ENCODE peak calls at places on chromosomes 6 and 20, in five cellular contexts. One of them, this sample, is unnamed.
A peak's percentile ranks its signal among the peaks of the same experiment; 100 is the strongest.

GRCh38 chr20:38573381-38573780 is 7.6 kb upstream of the ADIG start:
- DNase-seq in RWPE1: no peak
- DNase-seq in caudate nucleus: peak; percentile 10
- DNase-seq in left ventricle myocardium inferior: no peak
- DNase-seq in CD8-positive, alpha-beta memory T cell: no peak
- DNase-seq in this sample: no peak

GRCh38 chr20:19212524-19213502 is at the start of gene SLC24A3:
- DNase-seq in left ventricle myocardium inferior: peak; percentile 70
- DNase-seq in caudate nucleus: peak; percentile 19
- DNase-seq in CD8-positive, alpha-beta memory T cell: no peak
- DNase-seq in RWPE1: peak; percentile 8
- DNase-seq in this sample: peak; percentile 67

GRCh38 chr20:1775117-1775516 is 117.5 kb upstream of the SIRPG start:
- DNase-seq in CD8-positive, alpha-beta memory T cell: no peak
- DNase-seq in left ventricle myocardium inferior: no peak
- DNase-seq in RWPE1: peak; percentile 17
- DNase-seq in caudate nucleus: no peak
- DNase-seq in this sample: no peak

GRCh38 chr6:4608361-4609115 is 167.7 kb upstream of the CDYL start:
- DNase-seq in RWPE1: no peak
- DNase-seq in CD8-positive, alpha-beta memory T cell: no peak
- DNase-seq in left ventricle myocardium inferior: no peak
- DNase-seq in caudate nucleus: peak; percentile 77
- DNase-seq in this sample: peak; percentile 91

GRCh38 chr20:23889775-23890187 is 10.2 kb upstream of the CST5 start:
- DNase-seq in caudate nucleus: no peak
- DNase-seq in left ventricle myocardium inferior: peak; percentile 28
- DNase-seq in CD8-positive, alpha-beta memory T cell: peak; percentile 78
- DNase-seq in RWPE1: peak; percentile 32
- DNase-seq in this sample: peak; percentile 52

GRCh38 chr6:113306552-113307145 is 550.5 kb upstream of the MARCKS start:
- DNase-seq in caudate nucleus: no peak
- DNase-seq in CD8-positive, alpha-beta memory T cell: peak; percentile 43
- DNase-seq in left ventricle myocardium inferior: peak; percentile 60
- DNase-seq in RWPE1: peak; percentile 23
- DNase-seq in this sample: no peak

GRCh38 chr20:36770680-36771079 is 2.9 kb downstream of the DSN1 start:
- DNase-seq in left ventricle myocardium inferior: no peak
- DNase-seq in caudate nucleus: no peak
- DNase-seq in CD8-positive, alpha-beta memory T cell: no peak
- DNase-seq in RWPE1: no peak
- DNase-seq in this sample: no peak

GRCh38 chr6:166646716-166647115 is 19.7 kb upstream of the RPS6KA2 start:
- DNase-seq in caudate nucleus: no peak
- DNase-seq in CD8-positive, alpha-beta memory T cell: no peak
- DNase-seq in RWPE1: no peak
- DNase-seq in left ventricle myocardium inferior: no peak
- DNase-seq in this sample: no peak

GRCh38 chr20:50320910-50321796 is 130.5 kb downstream of the CEBPB start:
- DNase-seq in caudate nucleus: no peak
- DNase-seq in CD8-positive, alpha-beta memory T cell: no peak
- DNase-seq in RWPE1: peak; percentile 100
- DNase-seq in left ventricle myocardium inferior: peak; percentile 85
- DNase-seq in this sample: no peak

GRCh38 chr6:99349620-99350141 is at the start of gene FAXC:
- DNase-seq in left ventricle myocardium inferior: no peak
- DNase-seq in RWPE1: peak; percentile 60
- DNase-seq in CD8-positive, alpha-beta memory T cell: no peak
- DNase-seq in caudate nucleus: no peak
- DNase-seq in this sample: peak; percentile 13

GRCh38 chr20:308427-309038 is 11.2 kb downstream of the ZCCHC3 start:
- DNase-seq in left ventricle myocardium inferior: no peak
- DNase-seq in CD8-positive, alpha-beta memory T cell: no peak
- DNase-seq in caudate nucleus: no peak
- DNase-seq in RWPE1: peak; percentile 87
- DNase-seq in this sample: no peak

GRCh38 chr20:39954585-39954984 is 734.5 kb downstream of the MAFB start:
- DNase-seq in RWPE1: no peak
- DNase-seq in caudate nucleus: no peak
- DNase-seq in left ventricle myocardium inferior: no peak
- DNase-seq in CD8-positive, alpha-beta memory T cell: no peak
- DNase-seq in this sample: no peak

GRCh38 chr6:10655508-10656055 is 38.8 kb downstream of the C6orf52 start:
- DNase-seq in CD8-positive, alpha-beta memory T cell: no peak
- DNase-seq in RWPE1: no peak
- DNase-seq in caudate nucleus: no peak
- DNase-seq in left ventricle myocardium inferior: no peak
- DNase-seq in this sample: no peak

GRCh38 chr20:32465092-32465900 is 107.2 kb downstream of the ASXL1 start:
- DNase-seq in left ventricle myocardium inferior: peak; percentile 64
- DNase-seq in caudate nucleus: no peak
- DNase-seq in RWPE1: no peak
- DNase-seq in CD8-positive, alpha-beta memory T cell: no peak
- DNase-seq in this sample: peak; percentile 21

GRCh38 chr6:165231177-165231576 is 78.2 kb downstream of the C6orf118 start:
- DNase-seq in CD8-positive, alpha-beta memory T cell: no peak
- DNase-seq in RWPE1: no peak
- DNase-seq in left ventricle myocardium inferior: no peak
- DNase-seq in caudate nucleus: no peak
- DNase-seq in this sample: no peak

GRCh38 chr6:109762769-109763450 is 71.8 kb downstream of the FIG4 start:
- DNase-seq in CD8-positive, alpha-beta memory T cell: no peak
- DNase-seq in caudate nucleus: no peak
- DNase-seq in left ventricle myocardium inferior: no peak
- DNase-seq in RWPE1: no peak
- DNase-seq in this sample: no peak

GRCh38 chr20:36802326-36803223 is 29.0 kb upstream of the DSN1 start:
- DNase-seq in CD8-positive, alpha-beta memory T cell: no peak
- DNase-seq in RWPE1: no peak
- DNase-seq in left ventricle myocardium inferior: no peak
- DNase-seq in caudate nucleus: peak; percentile 7
- DNase-seq in this sample: no peak

GRCh38 chr6:123994168-123994567 is 190.5 kb downstream of the NKAIN2 start:
- DNase-seq in left ventricle myocardium inferior: no peak
- DNase-seq in CD8-positive, alpha-beta memory T cell: no peak
- DNase-seq in RWPE1: no peak
- DNase-seq in caudate nucleus: no peak
- DNase-seq in this sample: no peak

GRCh38 chr6:161131367-161131766 is 139.8 kb downstream of the MAP3K4 start:
- DNase-seq in caudate nucleus: no peak
- DNase-seq in CD8-positive, alpha-beta memory T cell: no peak
- DNase-seq in left ventricle myocardium inferior: no peak
- DNase-seq in RWPE1: no peak
- DNase-seq in this sample: no peak

GRCh38 chr20:49346682-49347081 is 68.8 kb upstream of the ZNFX1 start:
- DNase-seq in CD8-positive, alpha-beta memory T cell: no peak
- DNase-seq in RWPE1: no peak
- DNase-seq in caudate nucleus: no peak
- DNase-seq in left ventricle myocardium inferior: no peak
- DNase-seq in this sample: no peak

GRCh38 chr6:145735356-145736165 is at the start of gene EPM2A:
- DNase-seq in CD8-positive, alpha-beta memory T cell: peak; percentile 75
- DNase-seq in left ventricle myocardium inferior: peak; percentile 88
- DNase-seq in caudate nucleus: peak; percentile 58
- DNase-seq in RWPE1: peak; percentile 80
- DNase-seq in this sample: peak; percentile 82

GRCh38 chr6:44489912-44490604 is 102.6 kb downstream of the CDC5L start:
- DNase-seq in left ventricle myocardium inferior: no peak
- DNase-seq in caudate nucleus: no peak
- DNase-seq in RWPE1: peak; percentile 88
- DNase-seq in CD8-positive, alpha-beta memory T cell: no peak
- DNase-seq in this sample: no peak

GRCh38 chr6:84547341-84547794 is 217.0 kb downstream of the TBX18 start:
- DNase-seq in left ventricle myocardium inferior: no peak
- DNase-seq in caudate nucleus: no peak
- DNase-seq in CD8-positive, alpha-beta memory T cell: no peak
- DNase-seq in RWPE1: no peak
- DNase-seq in this sample: no peak

GRCh38 chr6:157198425-157199279 is 124.7 kb downstream of the TMEM242 start:
- DNase-seq in CD8-positive, alpha-beta memory T cell: no peak
- DNase-seq in RWPE1: peak; percentile 86
- DNase-seq in caudate nucleus: no peak
- DNase-seq in left ventricle myocardium inferior: peak; percentile 53
- DNase-seq in this sample: no peak

GRCh38 chr6:157194110-157194509 is 129.2 kb downstream of the TMEM242 start:
- DNase-seq in caudate nucleus: no peak
- DNase-seq in CD8-positive, alpha-beta memory T cell: no peak
- DNase-seq in left ventricle myocardium inferior: no peak
- DNase-seq in RWPE1: no peak
- DNase-seq in this sample: no peak

GRCh38 chr6:157196391-157196790 is 126.9 kb downstream of the TMEM242 start:
- DNase-seq in caudate nucleus: no peak
- DNase-seq in CD8-positive, alpha-beta memory T cell: no peak
- DNase-seq in left ventricle myocardium inferior: no peak
- DNase-seq in RWPE1: no peak
- DNase-seq in this sample: no peak

GRCh38 chr6:157194643-157195042 is 128.7 kb downstream of the TMEM242 start:
- DNase-seq in caudate nucleus: no peak
- DNase-seq in CD8-positive, alpha-beta memory T cell: no peak
- DNase-seq in left ventricle myocardium inferior: no peak
- DNase-seq in RWPE1: no peak
- DNase-seq in this sample: no peak

DNA sequence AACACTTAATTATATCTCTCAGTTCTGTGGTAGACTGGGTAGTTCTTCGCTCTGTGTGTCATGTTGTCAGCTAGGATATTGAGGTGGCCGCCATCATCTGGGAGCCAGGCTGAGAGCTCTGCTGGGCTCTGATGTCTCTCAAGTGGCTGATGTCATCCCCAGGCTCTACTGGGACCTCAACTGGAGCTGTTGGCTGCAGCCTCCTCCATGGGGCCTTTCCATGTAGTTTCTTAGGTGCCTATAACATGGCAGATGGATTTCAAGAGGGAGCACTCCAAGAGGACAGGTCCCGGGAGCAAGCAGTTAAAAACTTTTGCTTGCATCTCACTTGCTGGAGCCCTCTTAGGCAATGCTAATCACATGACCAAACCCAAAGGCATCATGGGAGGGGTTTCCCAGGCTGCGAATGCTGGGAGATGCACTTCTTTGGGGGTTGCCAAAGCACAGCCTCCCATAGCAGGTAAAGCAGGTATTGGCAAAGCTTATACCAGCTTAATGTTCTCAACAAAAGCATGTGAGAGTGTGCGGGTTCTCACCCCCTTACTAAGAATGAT is 129.8 kb downstream of the TMEM242 start:
- DNase-seq in caudate nucleus: no peak
- DNase-seq in left ventricle myocardium inferior: no peak
- DNase-seq in RWPE1: no peak
- DNase-seq in CD8-positive, alpha-beta memory T cell: no peak
- DNase-seq in this sample: no peak
- H3K27ac ChIP-seq in caudate nucleus: no peak overlapping the region
- H3K27ac ChIP-seq in left ventricle myocardium inferior: no peak overlapping the region
- H3K27ac ChIP-seq in RWPE1: no peak overlapping the region
- H3K27ac ChIP-seq in CD8-positive, alpha-beta memory T cell: no peak overlapping the region
- H3K27ac ChIP-seq in this sample: no peak overlapping the region

DNA sequence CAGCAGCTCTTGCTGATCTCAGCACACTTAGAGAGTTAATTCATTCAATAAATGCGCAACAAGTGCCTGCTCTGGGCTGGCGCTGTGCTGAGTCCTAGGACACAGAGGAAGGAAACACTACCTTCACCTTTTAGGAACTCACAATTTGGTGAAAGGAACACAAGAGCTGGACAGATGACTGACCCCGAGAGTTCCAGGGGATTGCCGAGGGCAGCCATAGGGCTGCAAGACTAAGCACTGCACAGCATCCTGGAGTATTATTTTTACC is 2.6 kb downstream of the FANCE start:
- DNase-seq in left ventricle myocardium inferior: no peak
- DNase-seq in RWPE1: no peak
- DNase-seq in CD8-positive, alpha-beta memory T cell: no peak
- DNase-seq in caudate nucleus: no peak
- DNase-seq in this sample: no peak
- H3K27ac ChIP-seq in left ventricle myocardium inferior: no peak overlapping the region
- H3K27ac ChIP-seq in RWPE1: peak overlapping the region; percentile 94
- H3K27ac ChIP-seq in CD8-positive, alpha-beta memory T cell: no peak overlapping the region
- H3K27ac ChIP-seq in caudate nucleus: no peak overlapping the region
- H3K27ac ChIP-seq in this sample: no peak overlapping the region

GRCh38 chr6:39814236-39814635 is 22.1 kb downstream of the DAAM2 start:
- DNase-seq in caudate nucleus: no peak
- DNase-seq in CD8-positive, alpha-beta memory T cell: no peak
- DNase-seq in left ventricle myocardium inferior: no peak
- DNase-seq in RWPE1: no peak
- DNase-seq in this sample: no peak
- H3K27ac ChIP-seq in caudate nucleus: peak overlapping the region; percentile 22
- H3K27ac ChIP-seq in CD8-positive, alpha-beta memory T cell: no peak overlapping the region
- H3K27ac ChIP-seq in left ventricle myocardium inferior: peak overlapping the region; percentile 58
- H3K27ac ChIP-seq in RWPE1: no peak overlapping the region
- H3K27ac ChIP-seq in this sample: peak overlapping the region; percentile 32

GRCh38 chr6:142879527-142879926 is 65.4 kb downstream of the HIVEP2 start:
- DNase-seq in caudate nucleus: no peak
- DNase-seq in left ventricle myocardium inferior: no peak
- DNase-seq in CD8-positive, alpha-beta memory T cell: no peak
- DNase-seq in RWPE1: no peak
- DNase-seq in this sample: no peak

GRCh38 chr6:142879076-142879475 is 65.9 kb downstream of the HIVEP2 start:
- DNase-seq in CD8-positive, alpha-beta memory T cell: no peak
- DNase-seq in caudate nucleus: no peak
- DNase-seq in left ventricle myocardium inferior: no peak
- DNase-seq in RWPE1: no peak
- DNase-seq in this sample: no peak

GRCh38 chr6:142881771-142882170 is 63.2 kb downstream of the HIVEP2 start:
- DNase-seq in RWPE1: no peak
- DNase-seq in caudate nucleus: no peak
- DNase-seq in left ventricle myocardium inferior: no peak
- DNase-seq in CD8-positive, alpha-beta memory T cell: no peak
- DNase-seq in this sample: no peak

GRCh38 chr6:142883011-142883410 is 62.0 kb downstream of the HIVEP2 start:
- DNase-seq in left ventricle myocardium inferior: no peak
- DNase-seq in caudate nucleus: no peak
- DNase-seq in RWPE1: no peak
- DNase-seq in CD8-positive, alpha-beta memory T cell: no peak
- DNase-seq in this sample: no peak

DNA sequence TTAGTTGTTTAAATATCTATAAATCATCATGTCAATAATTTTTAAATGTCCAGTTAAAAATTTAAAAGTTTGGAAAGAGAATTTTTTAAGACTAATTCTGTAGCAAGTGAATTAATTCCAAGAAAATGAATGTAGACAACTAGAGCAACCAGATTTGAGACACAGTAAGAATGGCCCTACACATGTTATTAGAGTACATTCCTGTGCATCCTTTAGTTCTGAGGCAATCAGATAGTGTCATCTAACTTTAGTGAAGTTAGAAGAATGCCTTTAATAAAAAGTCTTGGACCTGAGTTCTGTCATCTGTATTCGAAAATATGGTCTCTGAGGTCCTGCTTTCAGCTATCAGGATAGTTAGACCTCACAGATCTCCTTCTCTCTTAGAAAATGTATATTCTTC is 63.7 kb downstream of the HIVEP2 start:
- DNase-seq in caudate nucleus: no peak
- DNase-seq in CD8-positive, alpha-beta memory T cell: no peak
- DNase-seq in left ventricle myocardium inferior: no peak
- DNase-seq in RWPE1: no peak
- DNase-seq in this sample: no peak
- H3K27ac ChIP-seq in caudate nucleus: no peak overlapping the region
- H3K27ac ChIP-seq in CD8-positive, alpha-beta memory T cell: no peak overlapping the region
- H3K27ac ChIP-seq in left ventricle myocardium inferior: no peak overlapping the region
- H3K27ac ChIP-seq in RWPE1: no peak overlapping the region
- H3K27ac ChIP-seq in this sample: no peak overlapping the region